ENCODE peak calls at places on chromosomes 13 and 19, in six cellular contexts. One of them, this sample, is unnamed. For H3K27me3 and H3K4me1, the result is how much of the 10 kb centered on the place peaks cover.

GRCh38 chr13:73898276-73898675 is 235.9 kb downstream of the KLF12 start:
- DNase-seq in astrocyte: no peak
- DNase-seq in IMR-90: no peak
- DNase-seq in mesenchymal stem cell: peak
- DNase-seq in GM23248: peak
- DNase-seq in endothelial cell of umbilical vein: no peak
- DNase-seq in this sample: no peak

GRCh38 chr13:26473571-26474230 is 83.8 kb upstream of the WASF3 start:
- DNase-seq in endothelial cell of umbilical vein: no peak
- DNase-seq in mesenchymal stem cell: no peak
- DNase-seq in IMR-90: no peak
- DNase-seq in GM23248: no peak
- DNase-seq in astrocyte: no peak
- DNase-seq in this sample: no peak

GRCh38 chr19:17296278-17296677 is 6.9 kb downstream of the ABHD8 start:
- DNase-seq in mesenchymal stem cell: peak
- DNase-seq in astrocyte: peak
- DNase-seq in endothelial cell of umbilical vein: peak
- DNase-seq in GM23248: peak
- DNase-seq in IMR-90: peak
- DNase-seq in this sample: peak

GRCh38 chr19:6491802-6492592 is 10.1 kb downstream of the TUBB4A start:
- DNase-seq in IMR-90: no peak
- DNase-seq in endothelial cell of umbilical vein: no peak
- DNase-seq in mesenchymal stem cell: no peak
- DNase-seq in GM23248: no peak
- DNase-seq in astrocyte: no peak
- DNase-seq in this sample: peak

GRCh38 chr19:47020992-47021496 is 1.4 kb downstream of the NPAS1 start:
- DNase-seq in endothelial cell of umbilical vein: no peak
- DNase-seq in astrocyte: no peak
- DNase-seq in IMR-90: no peak
- DNase-seq in GM23248: peak
- DNase-seq in mesenchymal stem cell: peak
- DNase-seq in this sample: peak

GRCh38 chr19:51702754-51703654 is 9.9 kb downstream of the SPACA6 start:
- DNase-seq in GM23248: peak
- DNase-seq in endothelial cell of umbilical vein: peak
- DNase-seq in IMR-90: no peak
- DNase-seq in astrocyte: no peak
- DNase-seq in mesenchymal stem cell: peak
- DNase-seq in this sample: peak

GRCh38 chr13:39600766-39601165 is 2.2 kb downstream of the LHFPL6 start:
- DNase-seq in endothelial cell of umbilical vein: no peak
- DNase-seq in GM23248: peak
- DNase-seq in astrocyte: no peak
- DNase-seq in IMR-90: no peak
- DNase-seq in mesenchymal stem cell: peak
- DNase-seq in this sample: peak

GRCh38 chr13:96338030-96338429 is 248.1 kb downstream of the HS6ST3 start:
- DNase-seq in astrocyte: no peak
- DNase-seq in mesenchymal stem cell: no peak
- DNase-seq in endothelial cell of umbilical vein: no peak
- DNase-seq in IMR-90: no peak
- DNase-seq in GM23248: peak
- DNase-seq in this sample: peak

GRCh38 chr19:45498411-45499195 is at the start of gene PPM1N:
- DNase-seq in astrocyte: no peak
- DNase-seq in mesenchymal stem cell: peak
- DNase-seq in endothelial cell of umbilical vein: no peak
- DNase-seq in GM23248: peak
- DNase-seq in IMR-90: peak
- DNase-seq in this sample: peak

GRCh38 chr19:43575955-43576451 is 402 bp downstream of the PINLYP start:
- DNase-seq in IMR-90: no peak
- DNase-seq in mesenchymal stem cell: no peak
- DNase-seq in endothelial cell of umbilical vein: peak
- DNase-seq in astrocyte: no peak
- DNase-seq in GM23248: peak
- DNase-seq in this sample: peak

GRCh38 chr19:45613926-45614725 is 12.1 kb upstream of the GPR4 start:
- DNase-seq in mesenchymal stem cell: peak
- DNase-seq in astrocyte: peak
- DNase-seq in GM23248: peak
- DNase-seq in IMR-90: peak
- DNase-seq in endothelial cell of umbilical vein: peak
- DNase-seq in this sample: peak

GRCh38 chr13:28089065-28089464 is 11.3 kb downstream of the FLT3 start:
- DNase-seq in mesenchymal stem cell: no peak
- DNase-seq in astrocyte: no peak
- DNase-seq in GM23248: no peak
- DNase-seq in IMR-90: no peak
- DNase-seq in endothelial cell of umbilical vein: no peak
- DNase-seq in this sample: no peak

GRCh38 chr13:75749407-75749806 is 113.3 kb downstream of the LMO7 start:
- DNase-seq in IMR-90: peak
- DNase-seq in mesenchymal stem cell: no peak
- DNase-seq in endothelial cell of umbilical vein: no peak
- DNase-seq in astrocyte: peak
- DNase-seq in GM23248: peak
- DNase-seq in this sample: peak

GRCh38 chr13:27976362-27977177 is 7.5 kb upstream of the CDX2 start:
- DNase-seq in endothelial cell of umbilical vein: no peak
- DNase-seq in GM23248: no peak
- DNase-seq in astrocyte: no peak
- DNase-seq in IMR-90: no peak
- DNase-seq in mesenchymal stem cell: no peak
- DNase-seq in this sample: peak

GRCh38 chr19:43618921-43619261 is 538 bp downstream of the ZNF428 start:
- DNase-seq in endothelial cell of umbilical vein: peak
- DNase-seq in IMR-90: peak
- DNase-seq in astrocyte: no peak
- DNase-seq in mesenchymal stem cell: no peak
- DNase-seq in GM23248: peak
- DNase-seq in this sample: peak

GRCh38 chr13:80048030-80048429 is 292.9 kb downstream of the SPRY2 start:
- DNase-seq in mesenchymal stem cell: peak
- DNase-seq in GM23248: no peak
- DNase-seq in IMR-90: no peak
- DNase-seq in endothelial cell of umbilical vein: peak
- DNase-seq in astrocyte: peak
- DNase-seq in this sample: peak

GRCh38 chr13:113451951-113452421 is 1.3 kb downstream of the ADPRHL1 start:
- DNase-seq in astrocyte: no peak
- DNase-seq in mesenchymal stem cell: no peak
- DNase-seq in GM23248: no peak
- DNase-seq in endothelial cell of umbilical vein: no peak
- DNase-seq in IMR-90: no peak
- DNase-seq in this sample: no peak

DNA sequence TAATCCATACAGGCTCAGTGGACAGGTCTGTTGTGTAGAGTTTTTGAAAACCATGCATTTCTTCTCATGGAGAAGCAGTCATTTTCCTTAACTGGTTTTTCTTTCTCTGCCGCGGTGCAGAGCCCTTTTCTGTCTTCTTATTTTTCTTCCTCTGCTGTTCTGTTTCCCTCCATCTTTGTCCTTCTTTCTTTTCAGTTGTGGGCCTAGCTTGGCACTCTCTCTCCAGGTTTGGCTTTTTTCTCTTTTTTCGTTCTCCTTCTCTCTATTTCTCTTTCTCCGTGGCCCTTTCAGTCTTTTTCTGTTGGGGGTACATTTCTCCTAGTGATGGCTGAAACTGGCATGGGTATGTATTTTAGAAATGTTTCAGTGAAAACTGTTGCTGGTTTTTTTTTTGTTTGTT is 24.1 kb downstream of the NFIX start:
- DNase-seq in IMR-90: no peak
- DNase-seq in astrocyte: no peak
- DNase-seq in mesenchymal stem cell: no peak
- DNase-seq in endothelial cell of umbilical vein: no peak
- DNase-seq in GM23248: no peak
- DNase-seq in this sample: no peak
- H3K27me3 ChIP-seq in IMR-90: under half
- H3K27me3 ChIP-seq in astrocyte: under half
- H3K27me3 ChIP-seq in mesenchymal stem cell: half or more
- H3K27me3 ChIP-seq in endothelial cell of umbilical vein: under half
- H3K27me3 ChIP-seq in GM23248: under half
- H3K27me3 ChIP-seq in this sample: under half

DNA sequence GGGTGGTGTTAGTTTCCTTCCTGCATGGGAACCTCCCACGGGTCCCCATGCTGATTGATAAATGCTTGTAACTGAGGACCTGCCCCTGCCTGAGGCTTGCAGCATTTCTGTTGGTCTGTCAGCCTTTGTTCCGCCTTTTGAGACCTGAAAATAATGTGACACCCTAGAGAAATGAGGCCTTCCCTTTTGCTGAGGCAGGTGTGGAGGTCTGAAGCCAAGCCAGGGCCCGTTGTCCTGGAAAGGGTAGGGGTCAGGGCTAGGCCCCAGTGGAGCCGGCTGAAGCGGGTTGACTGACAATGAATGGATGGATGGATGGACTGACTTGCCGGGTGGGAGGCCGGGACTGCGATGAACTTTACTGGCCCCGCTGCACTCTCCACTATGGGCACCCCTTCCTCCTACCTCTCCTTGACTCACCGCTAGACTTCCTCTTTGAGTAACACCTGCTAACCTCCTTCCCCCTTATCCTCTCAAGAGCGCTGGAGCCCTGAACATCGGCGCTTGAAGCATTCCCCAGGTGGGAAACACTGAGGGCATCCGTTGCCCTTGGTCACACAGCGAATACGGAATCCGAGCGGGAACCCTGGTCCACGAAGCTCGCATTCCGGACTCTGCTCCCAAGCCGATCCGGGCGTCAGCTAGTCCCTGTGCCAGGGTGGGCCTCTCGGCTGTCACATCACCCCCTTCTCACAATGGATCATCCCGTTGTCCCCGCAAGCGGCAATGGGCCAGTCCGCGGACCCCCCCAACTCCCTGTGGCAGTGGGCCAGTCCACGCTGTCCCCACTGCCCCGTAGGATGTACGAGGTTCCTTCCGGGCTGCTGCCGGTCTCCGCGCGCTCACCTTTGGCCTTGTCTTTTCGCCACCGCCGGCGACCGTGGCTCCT is 4.4 kb downstream of the LIPE start:
- DNase-seq in mesenchymal stem cell: no peak
- DNase-seq in astrocyte: no peak
- DNase-seq in GM23248: no peak
- DNase-seq in endothelial cell of umbilical vein: no peak
- DNase-seq in IMR-90: no peak
- DNase-seq in this sample: peak
- H2AFZ ChIP-seq in mesenchymal stem cell: peak
- H2AFZ ChIP-seq in astrocyte: peak
- H2AFZ ChIP-seq in GM23248: peak
- H2AFZ ChIP-seq in endothelial cell of umbilical vein: peak
- H2AFZ ChIP-seq in IMR-90: peak
- H2AFZ ChIP-seq in this sample: peak

GRCh38 chr19:33394723-33395560 is 21.4 kb downstream of the CEBPG start:
- DNase-seq in endothelial cell of umbilical vein: peak
- DNase-seq in IMR-90: no peak
- DNase-seq in mesenchymal stem cell: no peak
- DNase-seq in GM23248: peak
- DNase-seq in astrocyte: no peak
- DNase-seq in this sample: peak

GRCh38 chr19:33391631-33392249 is 18.2 kb downstream of the CEBPG start:
- DNase-seq in IMR-90: no peak
- DNase-seq in GM23248: no peak
- DNase-seq in astrocyte: no peak
- DNase-seq in endothelial cell of umbilical vein: no peak
- DNase-seq in mesenchymal stem cell: no peak
- DNase-seq in this sample: peak

GRCh38 chr19:33392341-33393285 is 19.1 kb downstream of the CEBPG start:
- DNase-seq in GM23248: no peak
- DNase-seq in IMR-90: no peak
- DNase-seq in mesenchymal stem cell: no peak
- DNase-seq in endothelial cell of umbilical vein: no peak
- DNase-seq in astrocyte: no peak
- DNase-seq in this sample: peak

GRCh38 chr19:33394006-33394722 is 20.7 kb downstream of the CEBPG start:
- DNase-seq in endothelial cell of umbilical vein: no peak
- DNase-seq in IMR-90: peak
- DNase-seq in GM23248: peak
- DNase-seq in astrocyte: peak
- DNase-seq in mesenchymal stem cell: peak
- DNase-seq in this sample: peak

GRCh38 chr19:33393286-33394005 is 19.9 kb downstream of the CEBPG start:
- DNase-seq in astrocyte: no peak
- DNase-seq in IMR-90: no peak
- DNase-seq in GM23248: peak
- DNase-seq in mesenchymal stem cell: no peak
- DNase-seq in endothelial cell of umbilical vein: no peak
- DNase-seq in this sample: peak
- H3K4me1 ChIP-seq in astrocyte: under half
- H3K4me1 ChIP-seq in IMR-90: under half
- H3K4me1 ChIP-seq in GM23248: under half
- H3K4me1 ChIP-seq in mesenchymal stem cell: half or more
- H3K4me1 ChIP-seq in endothelial cell of umbilical vein: under half
- H3K4me1 ChIP-seq in this sample: under half

DNA sequence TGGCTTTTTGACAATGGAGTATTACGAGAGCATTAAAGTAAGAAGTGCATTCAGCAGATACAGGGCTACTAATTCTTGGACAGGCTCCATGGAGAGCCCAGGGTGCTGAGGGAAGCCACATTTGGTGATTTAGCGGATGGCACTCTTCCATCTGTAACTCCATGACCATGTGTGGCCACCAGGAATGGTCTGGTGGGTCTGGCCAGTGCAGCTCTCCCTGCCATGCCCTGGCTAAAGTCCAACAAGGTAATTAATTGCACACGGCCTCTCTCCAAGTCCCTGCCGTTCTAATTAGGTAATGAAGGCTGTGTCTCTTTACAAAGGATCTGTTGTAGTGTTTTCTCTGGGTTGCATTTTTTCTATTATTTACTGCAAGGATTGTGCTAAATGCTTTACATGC is 4.3 kb upstream of the ZFR2 start:
- DNase-seq in endothelial cell of umbilical vein: no peak
- DNase-seq in IMR-90: no peak
- DNase-seq in GM23248: no peak
- DNase-seq in astrocyte: no peak
- DNase-seq in mesenchymal stem cell: no peak
- DNase-seq in this sample: peak
- H3K27me3 ChIP-seq in endothelial cell of umbilical vein: under half
- H3K27me3 ChIP-seq in IMR-90: under half
- H3K27me3 ChIP-seq in GM23248: under half
- H3K27me3 ChIP-seq in astrocyte: under half
- H3K27me3 ChIP-seq in mesenchymal stem cell: under half
- H3K27me3 ChIP-seq in this sample: under half

GRCh38 chr19:50312967-50313811 is 16.0 kb downstream of the KCNC3 start:
- DNase-seq in GM23248: no peak
- DNase-seq in mesenchymal stem cell: no peak
- DNase-seq in endothelial cell of umbilical vein: no peak
- DNase-seq in IMR-90: no peak
- DNase-seq in astrocyte: no peak
- DNase-seq in this sample: peak
- H2AFZ ChIP-seq in GM23248: no peak
- H2AFZ ChIP-seq in mesenchymal stem cell: no peak
- H2AFZ ChIP-seq in endothelial cell of umbilical vein: no peak
- H2AFZ ChIP-seq in IMR-90: no peak
- H2AFZ ChIP-seq in astrocyte: no peak
- H2AFZ ChIP-seq in this sample: no peak

This sample was measured in osteoblast.